ENCODE peak calls at places on chromosome 12, in four cellular contexts. L is psoas muscle, B is spleen, S is left ventricle myocardium inferior. W is an unnamed sample. For H3K36me3, the result is how much of the 10 kb centered on the place peaks cover.

GRCh38 chr12:83156800-83157199 is 470.1 kb downstream of the TMTC2 start:
- DNase-seq in B (no peak), S (no peak), L (no peak), W (no peak)

GRCh38 chr12:124231980-124232653 is 62.8 kb upstream of the RFLNA start:
- DNase-seq in L (peak), S (no peak), B (no peak), W (peak)

GRCh38 chr12:1499351-1499750 is 95.0 kb downstream of the FBXL14 start:
- DNase-seq in B (no peak), S (no peak), L (no peak), W (no peak)

GRCh38 chr12:48003226-48004038 is 844 bp downstream of the COL2A1 start:
- DNase-seq in L (no peak), S (no peak), B (no peak), W (no peak)

GRCh38 chr12:108611884-108612415 is 14.1 kb upstream of the TMEM119 start:
- DNase-seq in B (no peak), L (no peak), S (no peak), W (no peak)

GRCh38 chr12:15131462-15131861 is 89.8 kb downstream of the RERG start:
- DNase-seq in L (no peak), S (no peak), B (no peak), W (no peak)

GRCh38 chr12:88305491-88305890 is 163.4 kb downstream of the TMTC3 start:
- DNase-seq in B (no peak), S (no peak), L (no peak), W (no peak)

GRCh38 chr12:124073636-124074035 is 100.6 kb downstream of the ZNF664 start:
- DNase-seq in B (no peak), S (no peak), L (no peak), W (no peak)

GRCh38 chr12:103590271-103590670 is 3.2 kb downstream of the STAB2 start:
- DNase-seq in L (no peak), B (no peak), S (no peak), W (no peak)

GRCh38 chr12:24991209-24992049 is 42.5 kb upstream of the BCAT1 start:
- DNase-seq in S (no peak), B (no peak), L (no peak), W (no peak)

GRCh38 chr12:20370001-20370381 is 1.7 kb downstream of the PDE3A start:
- DNase-seq in S (peak), L (no peak), B (peak), W (no peak)

GRCh38 chr12:2922329-2922728 is 31.6 kb downstream of the TULP3 start:
- DNase-seq in B (no peak), L (no peak), S (no peak), W (no peak)

GRCh38 chr12:67927815-67928214 is 61.4 kb upstream of the IFNG-AS1 start:
- DNase-seq in B (no peak), S (no peak), L (no peak), W (no peak)

GRCh38 chr12:31928246-31929139 is 30.7 kb upstream of the RESF1 start:
- DNase-seq in S (no peak), B (no peak), L (no peak), W (no peak)

GRCh38 chr12:43113153-43113552 is 438.9 kb downstream of the ADAMTS20 start:
- DNase-seq in L (no peak), S (no peak), B (no peak), W (no peak)

GRCh38 chr12:10621278-10621677 is 7.9 kb upstream of the MAGOHB start:
- DNase-seq in B (no peak), S (no peak), L (no peak), W (no peak)
- TF ChIP-seq CTCF in B (no peak), S (no peak), L (no peak), W (no peak)

GRCh38 chr12:53664191-53664590 is 11.7 kb downstream of the ATP5MC2 start:
- DNase-seq in B (no peak), S (no peak), L (no peak), W (no peak)

GRCh38 chr12:53657041-53657440 is 18.8 kb downstream of the ATP5MC2 start:
- DNase-seq in L (no peak), S (no peak), B (no peak), W (no peak)

GRCh38 chr12:53659609-53660008 is 16.3 kb downstream of the ATP5MC2 start:
- DNase-seq in S (no peak), B (no peak), L (no peak), W (no peak)

GRCh38 chr12:53660064-53660463 is 15.8 kb downstream of the ATP5MC2 start:
- DNase-seq in B (no peak), S (no peak), L (no peak), W (no peak)

GRCh38 chr12:53659011-53659551 is 16.8 kb downstream of the ATP5MC2 start:
- DNase-seq in S (no peak), L (no peak), B (no peak), W (no peak)
- H3K4me3 ChIP-seq in S (peak), L (peak), B (no peak), W (no peak)

DNA sequence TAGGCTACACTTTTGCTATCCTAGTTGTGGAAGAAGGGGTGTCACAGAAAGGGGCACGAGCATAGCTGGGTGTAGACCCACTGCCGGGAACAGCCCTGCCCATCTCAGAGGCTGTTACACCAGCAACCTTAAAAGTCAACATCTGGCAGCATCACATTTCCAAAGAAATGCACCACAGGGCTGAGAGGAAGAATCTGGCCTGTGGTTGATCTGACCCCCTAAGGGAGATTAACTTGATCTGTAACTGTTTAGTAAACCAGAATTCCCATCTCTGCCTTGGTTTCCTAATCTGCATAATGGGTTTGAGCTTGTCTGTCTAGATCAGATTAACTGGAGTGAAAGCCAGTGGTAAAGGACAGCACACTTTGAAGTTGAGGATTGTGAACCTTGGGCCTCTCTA is 1.3 kb downstream of the LRP1-AS start:
- DNase-seq in L (no peak), B (no peak), S (no peak), W (no peak)
- H3K36me3 ChIP-seq in L (under half), B (half or more), S (half or more), W (half or more)

GRCh38 chr12:17511369-17511768 is 578.6 kb downstream of the RERGL start:
- DNase-seq in S (no peak), L (no peak), B (no peak), W (no peak)
- TF ChIP-seq CTCF in S (no peak), L (no peak), B (no peak), W (no peak)

W was measured in left lung.